ENCODE peak calls at places on chromosome 22, in seven cellular contexts. V is A549, G is adrenal gland, O is prostate gland, H is sigmoid colon, J is uterus, U is IMR-90. M is an unnamed sample. For H3K4me1, the result is how much of the 10 kb centered on the place peaks cover.

GRCh38 chr22:20423636-20424511 is 13.8 kb downstream of the SCARF2 start:
- DNase-seq in U (no peak), V (no peak), J (no peak), H (no peak), G (no peak), O (no peak), M (peak)

GRCh38 chr22:28500005-28500404 is 179.6 kb downstream of the TTC28 start:
- DNase-seq in H (no peak), O (no peak), G (no peak), U (no peak), J (no peak), V (no peak), M (no peak)

GRCh38 chr22:26474687-26475086 is 8.9 kb downstream of the HPS4 start:
- DNase-seq in J (no peak), G (no peak), O (no peak), V (no peak), U (no peak), H (no peak), M (no peak)

GRCh38 chr22:28222976-28223375 is 303.9 kb upstream of the PITPNB start:
- DNase-seq in O (no peak), U (peak), G (no peak), J (peak), H (no peak), V (no peak), M (no peak)

GRCh38 chr22:31124290-31124689 is 1.5 kb downstream of the INPP5J start:
- DNase-seq in O (no peak), G (no peak), U (no peak), V (no peak), H (no peak), J (no peak), M (no peak)

GRCh38 chr22:40534379-40535188 is 101.9 kb downstream of the MRTFA start:
- DNase-seq in U (peak), V (no peak), O (no peak), G (no peak), H (no peak), J (no peak), M (no peak)

GRCh38 chr22:25745341-25746011 is 3.5 kb downstream of the MYO18B start:
- DNase-seq in U (peak), J (no peak), V (peak), G (no peak), O (no peak), H (peak), M (no peak)

GRCh38 chr22:32596471-32596870 is 121.9 kb downstream of the FBXO7 start:
- DNase-seq in J (no peak), V (no peak), O (no peak), U (no peak), H (no peak), G (no peak), M (no peak)

GRCh38 chr22:28141614-28142013 is 222.6 kb upstream of the PITPNB start:
- DNase-seq in U (peak), H (no peak), V (no peak), G (no peak), O (no peak), J (no peak), M (no peak)

GRCh38 chr22:31046591-31047226 is 34.4 kb upstream of the SMTN start:
- DNase-seq in U (peak), H (peak), O (no peak), V (no peak), J (peak), G (peak), M (peak)

GRCh38 chr22:25182131-25183110 is 17.2 kb upstream of the CRYBB3 start:
- DNase-seq in H (no peak), G (no peak), J (no peak), V (no peak), O (no peak), U (no peak), M (no peak)

GRCh38 chr22:35288116-35288515 is 11.6 kb upstream of the TOM1 start:
- DNase-seq in U (no peak), J (no peak), O (no peak), H (no peak), G (no peak), V (no peak), M (no peak)

GRCh38 chr22:20156611-20157415 is 6.0 kb upstream of the CCDC188 start:
- DNase-seq in O (peak), U (peak), G (peak), J (peak), V (peak), H (peak), M (peak)

GRCh38 chr22:42902875-42903510 is 45.9 kb upstream of the ARFGAP3 start:
- DNase-seq in G (no peak), H (peak), V (no peak), U (peak), J (peak), O (no peak), M (peak)

GRCh38 chr22:24216541-24217209 is 28.2 kb downstream of the GGT5 start:
- DNase-seq in U (no peak), V (no peak), J (no peak), H (no peak), O (no peak), G (no peak), M (no peak)

GRCh38 chr22:19105867-19106802 is 16.1 kb downstream of the DGCR2 start:
- DNase-seq in V (no peak), U (no peak), J (no peak), O (no peak), H (peak), G (no peak), M (no peak)

GRCh38 chr22:25508761-25509321 is 55.6 kb upstream of the GRK3 start:
- DNase-seq in O (no peak), U (no peak), V (no peak), G (no peak), H (no peak), J (no peak), M (no peak)

GRCh38 chr22:35684270-35684700 is 33.4 kb upstream of the APOL5 start:
- DNase-seq in G (no peak), J (no peak), H (no peak), V (peak), O (no peak), U (peak), M (no peak)

GRCh38 chr22:35021166-35021565 is 44.8 kb upstream of the ISX start:
- DNase-seq in G (no peak), H (no peak), J (no peak), O (peak), U (no peak), V (no peak), M (no peak)

GRCh38 chr22:23383491-23384450 is 196.3 kb downstream of the IGLL1 start:
- DNase-seq in O (no peak), V (no peak), U (no peak), J (no peak), G (no peak), H (no peak), M (peak)

GRCh38 chr22:43481528-43482309 is 69.9 kb downstream of the MPPED1 start:
- DNase-seq in G (no peak), O (no peak), U (no peak), H (no peak), V (no peak), J (no peak), M (no peak)

GRCh38 chr22:50507421-50507990 is at the start of gene LMF2:
- DNase-seq in U (no peak), G (peak), V (no peak), H (peak), J (peak), O (peak), M (peak)
- TF ChIP-seq POLR2A in U (peak), G (peak), V (peak), H (peak), J (no peak), O (peak), M (peak)

GRCh38 chr22:46581580-46582244 is 38.5 kb upstream of the GRAMD4 start:
- DNase-seq in O (no peak), J (no peak), H (peak), V (no peak), G (peak), U (no peak), M (no peak)
- H3K4me1 ChIP-seq in O (under half), J (under half), H (under half), V (under half), G (under half), U (under half), M (under half)

GRCh38 chr22:37242395-37242918 is 1.6 kb downstream of the RAC2 start:
- DNase-seq in G (no peak), O (no peak), V (no peak), U (peak), H (peak), J (no peak), M (no peak)
- TF ChIP-seq POLR2A in G (no peak), O (no peak), V (no peak), U (no peak), H (no peak), J (no peak), M (no peak)

GRCh38 chr22:41836551-41836950 is 3.6 kb downstream of the SREBF2 start:
- DNase-seq in O (no peak), V (no peak), G (no peak), U (no peak), H (no peak), J (no peak), M (no peak)

GRCh38 chr22:41838842-41839618 is 6.1 kb downstream of the SREBF2 start:
- DNase-seq in U (no peak), J (no peak), V (no peak), G (no peak), O (no peak), H (no peak), M (no peak)

GRCh38 chr22:41842996-41843970 is 10.4 kb downstream of the SREBF2 start:
- DNase-seq in G (no peak), J (no peak), V (no peak), U (no peak), O (no peak), H (no peak), M (no peak)

GRCh38 chr22:41841085-41841712 is 8.3 kb downstream of the SREBF2 start:
- DNase-seq in V (peak), H (no peak), O (no peak), G (no peak), U (no peak), J (no peak), M (no peak)

DNA sequence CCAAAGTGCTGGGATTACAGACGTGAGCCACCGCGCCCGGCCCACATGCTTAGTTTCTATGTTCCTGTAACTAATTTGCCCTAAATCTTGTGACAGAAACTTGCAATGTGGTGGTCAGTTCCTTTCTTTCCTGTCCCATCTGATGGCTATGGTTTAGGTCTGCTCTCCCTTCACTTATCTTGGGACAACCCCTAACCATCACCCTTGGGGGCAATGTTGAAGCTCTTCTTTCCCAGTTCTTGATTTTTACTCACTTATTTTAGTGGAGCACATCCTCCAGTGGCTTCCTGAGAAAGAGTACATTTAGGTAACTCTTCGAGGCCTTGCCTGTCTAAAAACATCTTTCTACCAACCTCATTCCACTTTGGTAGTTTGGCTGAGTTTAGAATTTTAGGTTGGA is 7.3 kb downstream of the SREBF2 start:
- DNase-seq in H (no peak), G (no peak), U (no peak), J (no peak), V (no peak), O (no peak), M (no peak)
- H3K4me1 ChIP-seq in H (under half), G (under half), U (under half), J (under half), V (half or more), O (under half), M (under half)

GRCh38 chr22:46054091-46054877 is 77.3 kb upstream of the WNT7B start:
- DNase-seq in G (peak), U (peak), V (no peak), H (peak), J (peak), O (no peak), M (peak)

GRCh38 chr22:46052331-46052771 is 75.4 kb upstream of the WNT7B start:
- DNase-seq in U (no peak), V (no peak), H (peak), J (peak), G (no peak), O (no peak), M (no peak)

GRCh38 chr22:46053563-46054090 is 76.7 kb upstream of the WNT7B start:
- DNase-seq in H (peak), G (peak), U (peak), V (no peak), J (peak), O (peak), M (peak)

GRCh38 chr22:46051646-46052045 is 74.7 kb upstream of the WNT7B start:
- DNase-seq in H (peak), U (no peak), V (no peak), G (no peak), O (no peak), J (no peak), M (peak)

DNA sequence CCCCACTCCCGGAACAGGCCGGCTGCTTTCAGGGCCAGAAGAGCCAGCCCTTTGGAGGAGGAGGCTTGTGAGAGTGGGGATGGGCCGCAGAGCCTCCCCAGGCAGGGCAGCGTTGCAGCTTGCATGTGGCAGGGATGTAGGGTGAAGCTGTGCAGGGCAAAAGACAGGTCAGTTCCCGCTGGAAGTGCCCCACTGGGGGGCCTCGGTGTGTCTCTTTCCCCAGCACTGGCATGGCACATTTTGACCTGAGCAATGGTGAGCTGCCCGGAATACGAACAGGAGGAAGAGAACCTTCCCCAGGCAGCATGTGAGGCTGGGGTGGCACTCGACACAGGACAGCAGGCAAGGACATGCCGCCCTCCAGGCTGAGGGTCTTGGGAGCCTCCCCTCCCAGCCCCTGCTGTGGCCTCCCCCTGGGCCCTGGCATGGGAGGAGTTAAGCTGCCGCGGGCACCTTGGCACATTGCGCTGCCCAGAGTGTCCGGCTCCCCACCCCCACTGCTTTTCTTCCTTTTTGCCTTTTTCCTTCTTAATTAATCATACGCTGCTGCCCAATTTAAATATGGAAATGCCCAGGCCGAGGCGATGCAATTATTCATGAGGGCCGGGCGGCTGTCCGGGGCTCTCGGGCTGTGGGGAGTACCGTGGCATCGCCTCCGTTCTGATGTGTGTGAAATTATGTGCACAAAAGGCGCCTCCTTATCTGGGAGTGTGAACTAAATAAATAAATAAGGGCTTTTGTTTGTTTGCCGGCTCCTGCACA is 76.0 kb upstream of the WNT7B start:
- DNase-seq in G (peak), U (no peak), J (peak), V (no peak), O (no peak), H (peak), M (peak)
- TF ChIP-seq POLR2A in G (no peak), U (no peak), J (no peak), V (no peak), O (peak), H (no peak), M (no peak)

GRCh38 chr22:47439643-47440265 is 677.3 kb downstream of the TBC1D22A start:
- DNase-seq in O (no peak), U (no peak), H (peak), J (no peak), G (no peak), V (no peak), M (no peak)
- H3K4me1 ChIP-seq in O (under half), U (under half), H (under half), J (under half), G (under half), V (under half), M (under half)

GRCh38 chr22:38180841-38181452 is 683 bp downstream of the PLA2G6 start:
- DNase-seq in U (no peak), G (peak), O (peak), J (no peak), H (no peak), V (no peak), M (peak)
- TF ChIP-seq POLR2A in U (peak), G (no peak), O (no peak), J (no peak), H (no peak), V (no peak), M (no peak)

GRCh38 chr22:17100621-17101020 is 15.8 kb downstream of the IL17RA start:
- DNase-seq in V (no peak), O (no peak), H (no peak), U (no peak), G (no peak), J (no peak), M (no peak)
- H3K4me1 ChIP-seq in V (under half), O (under half), H (under half), U (under half), G (under half), J (under half), M (under half)

GRCh38 chr22:38317995-38318715 is 922 bp upstream of the CSNK1E start:
- DNase-seq in H (peak), V (peak), U (peak), J (peak), G (peak), O (peak), M (peak)
- TF ChIP-seq POLR2A in H (no peak), V (no peak), U (peak), J (peak), G (no peak), O (peak), M (no peak)

M was measured in ovary.